ENCODE peak calls at places on chromosomes 6 and 20, in four cellular contexts. I, Q, V and R are unnamed samples.

GRCh38 chr20:24100370-24101011 is 111.9 kb upstream of the GGTLC1 start:
- DNase-seq in I (peak; percentile 28), Q (peak; percentile 85), V (peak; percentile 20), R (peak; percentile 34)

GRCh38 chr6:3731700-3732099 is 19.8 kb downstream of the PXDC1 start:
- DNase-seq in I (no peak), Q (no peak), V (no peak), R (no peak)

GRCh38 chr20:17562804-17563305 is 7.0 kb upstream of the DSTN start:
- DNase-seq in I (no peak), Q (peak; percentile 17), V (no peak), R (peak; percentile 82)

GRCh38 chr6:111661541-111662041 is 55.9 kb upstream of the TRAF3IP2 start:
- DNase-seq in I (no peak), Q (peak; percentile 42), V (no peak), R (no peak)

GRCh38 chr6:139753198-139753861 is 378.9 kb upstream of the CITED2 start:
- DNase-seq in I (no peak), Q (no peak), V (no peak), R (peak; percentile 87)

GRCh38 chr6:152595507-152595906 is 41.7 kb downstream of the SYNE1 start:
- DNase-seq in I (no peak), Q (peak; percentile 29), V (no peak), R (peak; percentile 16)

GRCh38 chr6:113820751-113821150 is 36.4 kb upstream of the MARCKS start:
- DNase-seq in I (no peak), Q (no peak), V (no peak), R (no peak)

GRCh38 chr20:774016-774679 is 5.8 kb upstream of the SLC52A3 start:
- DNase-seq in I (no peak), Q (no peak), V (no peak), R (no peak)

GRCh38 chr6:137792160-137793033 is 74.7 kb upstream of the TNFAIP3 start:
- DNase-seq in I (no peak), Q (no peak), V (no peak), R (no peak)

DNA sequence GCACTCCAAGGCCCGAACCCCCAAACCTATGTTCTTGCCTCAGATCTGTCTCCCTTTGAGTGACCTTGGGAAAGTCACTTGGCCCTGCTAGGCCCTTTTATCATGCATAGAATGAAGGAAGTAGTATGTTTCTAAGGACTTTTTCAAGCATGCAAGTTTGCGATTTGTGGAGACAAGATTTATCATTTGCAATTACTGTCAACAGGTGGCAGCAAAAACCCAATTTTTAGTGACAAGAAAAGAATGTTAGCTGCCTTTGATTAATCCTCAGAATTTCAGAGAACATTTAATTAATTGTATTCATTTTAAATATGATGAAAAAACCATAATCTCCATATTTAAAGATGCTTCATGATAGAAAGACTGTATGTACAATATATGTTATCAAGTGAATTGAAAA is 28.3 kb upstream of the PREP start:
- DNase-seq in I (no peak), Q (peak; percentile 64), V (no peak), R (peak; percentile 57)
- TF ChIP-seq CTCF in I (peak; percentile 70), Q (peak; percentile 50), V (peak; percentile 56), R (peak; percentile 84)

GRCh38 chr20:40743172-40743775 is 54.2 kb upstream of the MAFB start:
- DNase-seq in I (no peak), Q (no peak), V (no peak), R (no peak)

GRCh38 chr20:40744072-40744471 is 55.0 kb upstream of the MAFB start:
- DNase-seq in I (no peak), Q (no peak), V (no peak), R (no peak)

GRCh38 chr20:40739841-40740240 is 50.8 kb upstream of the MAFB start:
- DNase-seq in I (no peak), Q (no peak), V (no peak), R (no peak)

GRCh38 chr20:40738976-40739375 is 49.9 kb upstream of the MAFB start:
- DNase-seq in I (no peak), Q (peak; percentile 76), V (no peak), R (no peak)

GRCh38 chr20:40741507-40742106 is 52.6 kb upstream of the MAFB start:
- DNase-seq in I (peak; percentile 27), Q (peak; percentile 63), V (no peak), R (peak; percentile 23)
- TF ChIP-seq CTCF in I (peak; percentile 70), Q (peak; percentile 84), V (peak; percentile 16), R (peak; percentile 80)

GRCh38 chr6:157668034-157668401 is 155.0 kb upstream of the SNX9 start:
- DNase-seq in I (no peak), Q (no peak), V (no peak), R (no peak)

GRCh38 chr6:157670466-157671186 is 152.4 kb upstream of the SNX9 start:
- DNase-seq in I (peak; percentile 51), Q (no peak), V (peak; percentile 66), R (no peak)

GRCh38 chr6:157668690-157669089 is 154.4 kb upstream of the SNX9 start:
- DNase-seq in I (no peak), Q (no peak), V (no peak), R (no peak)

GRCh38 chr6:157667211-157668033 is 155.6 kb upstream of the SNX9 start:
- DNase-seq in I (no peak), Q (peak; percentile 75), V (peak; percentile 52), R (peak; percentile 86)

GRCh38 chr6:157669747-157670216 is 153.3 kb upstream of the SNX9 start:
- DNase-seq in I (peak; percentile 87), Q (peak; percentile 65), V (peak; percentile 78), R (peak; percentile 66)
- TF ChIP-seq CTCF in I (peak; percentile 49), Q (peak; percentile 36), V (peak; percentile 27), R (peak; percentile 39)

GRCh38 chr6:10276888-10277287 is 138.0 kb downstream of the TFAP2A start:
- DNase-seq in I (no peak), Q (no peak), V (no peak), R (no peak)

GRCh38 chr6:10276106-10276505 is 138.8 kb downstream of the TFAP2A start:
- DNase-seq in I (no peak), Q (no peak), V (no peak), R (peak; percentile 69)

DNA sequence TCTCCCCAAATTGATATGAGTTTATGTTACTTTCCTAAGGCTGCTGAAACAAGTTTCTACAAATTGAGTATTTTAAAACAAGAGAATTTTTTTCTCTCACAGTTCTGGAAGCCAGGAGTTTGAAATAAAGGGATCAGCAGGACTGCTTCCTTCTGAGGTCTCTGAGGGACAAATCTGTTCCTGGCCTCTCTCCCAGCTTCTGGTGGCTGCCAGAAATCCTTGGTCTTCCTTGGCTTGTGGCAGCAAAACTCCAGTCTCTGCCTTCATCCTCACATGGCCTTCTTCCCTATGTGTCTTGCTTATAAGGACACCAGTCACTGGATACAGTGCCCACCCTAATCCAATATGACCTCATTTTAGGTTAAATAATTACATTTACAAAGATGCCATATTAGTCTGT is 136.1 kb downstream of the TFAP2A start:
- DNase-seq in I (no peak), Q (no peak), V (no peak), R (no peak)
- TF ChIP-seq CTCF in I (no peak), Q (no peak), V (no peak), R (no peak)

DNA sequence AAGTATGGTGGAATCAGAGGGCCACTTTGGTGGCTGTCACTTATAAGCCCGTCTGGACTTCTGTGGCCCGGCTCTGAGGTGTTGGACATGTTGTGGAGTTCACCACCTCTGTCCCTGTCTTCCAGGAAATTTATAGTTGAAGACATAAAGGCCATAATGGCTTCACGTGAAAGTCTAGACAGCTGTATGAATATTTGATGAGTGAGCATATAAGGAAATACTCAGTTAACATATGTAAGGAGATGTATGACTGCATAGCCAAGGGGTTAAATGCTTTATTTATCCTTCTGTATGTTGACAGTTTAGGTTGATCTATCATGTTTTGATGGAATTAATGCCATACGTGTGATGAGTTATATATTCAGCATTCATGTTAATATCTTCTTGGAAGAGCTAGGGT is 16.1 kb downstream of the HIVEP1 start:
- DNase-seq in I (no peak), Q (no peak), V (no peak), R (no peak)
- TF ChIP-seq CTCF in I (no peak), Q (no peak), V (no peak), R (no peak)

GRCh38 chr6:142459267-142459666 is 157.5 kb downstream of the ADGRG6 start:
- DNase-seq in I (no peak), Q (no peak), V (no peak), R (peak; percentile 10)

GRCh38 chr6:142458857-142459256 is 157.1 kb downstream of the ADGRG6 start:
- DNase-seq in I (no peak), Q (no peak), V (no peak), R (no peak)

GRCh38 chr6:142457638-142458406 is 156.0 kb downstream of the ADGRG6 start:
- DNase-seq in I (no peak), Q (no peak), V (no peak), R (no peak)

GRCh38 chr6:142463988-142464387 is 162.2 kb downstream of the ADGRG6 start:
- DNase-seq in I (no peak), Q (no peak), V (no peak), R (no peak)

GRCh38 chr6:142462260-142462659 is 160.5 kb downstream of the ADGRG6 start:
- DNase-seq in I (no peak), Q (no peak), V (no peak), R (no peak)
- TF ChIP-seq CTCF in I (no peak), Q (peak; percentile 12), V (no peak), R (peak; percentile 25)

GRCh38 chr6:13278991-13279390 is 49.3 kb downstream of the TBC1D7 start:
- DNase-seq in I (no peak), Q (no peak), V (no peak), R (peak; percentile 93)

GRCh38 chr6:13280253-13280652 is 48.1 kb downstream of the TBC1D7 start:
- DNase-seq in I (no peak), Q (no peak), V (no peak), R (no peak)

GRCh38 chr6:13277231-13277630 is 51.1 kb downstream of the TBC1D7 start:
- DNase-seq in I (no peak), Q (no peak), V (no peak), R (no peak)

GRCh38 chr6:13275435-13275989 is 52.8 kb downstream of the TBC1D7 start:
- DNase-seq in I (no peak), Q (no peak), V (no peak), R (no peak)

DNA sequence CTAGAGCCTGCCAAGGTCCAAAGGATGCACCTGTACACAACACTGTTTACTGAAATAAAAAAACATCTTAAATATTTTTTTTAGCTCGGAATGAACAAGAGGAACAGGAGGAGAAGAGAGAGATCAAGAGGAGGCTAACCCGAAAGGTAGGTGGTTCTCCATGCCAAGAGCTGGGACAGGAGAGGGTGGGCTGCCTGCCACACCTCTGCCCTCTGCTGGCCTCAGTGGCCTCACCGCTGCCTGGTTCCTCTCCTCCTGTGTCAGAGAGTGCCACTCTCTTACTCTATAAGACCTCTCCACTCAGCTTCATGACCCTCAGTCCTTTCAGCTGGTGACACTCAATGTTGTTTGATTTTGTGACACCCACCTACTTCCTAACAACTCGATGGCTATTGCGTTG is 50.2 kb downstream of the TBC1D7 start:
- DNase-seq in I (no peak), Q (peak; percentile 20), V (no peak), R (no peak)
- TF ChIP-seq CTCF in I (peak; percentile 39), Q (peak; percentile 16), V (no peak), R (peak; percentile 55)